ENCODE peak calls at places on chromosomes 7 and 10, in nine cellular contexts. One of them, this sample, is unnamed.

GRCh38 chr10:44249490-44249889 is 135.4 kb downstream of the CXCL12 start:
- DNase-seq in kidney glomerular epithelial cell: no peak
- DNase-seq in CD4-positive, alpha-beta memory T cell: no peak
- DNase-seq in heart right ventricle: no peak
- DNase-seq in activated CD8-positive, alpha-beta memory T cell treated with anti-CD3 and anti-CD28 coated beads for 4 hours: no peak
- DNase-seq in omental fat pad: no peak
- DNase-seq in NCI-H510A: no peak
- DNase-seq in esophagus squamous epithelium: no peak
- DNase-seq in retina: no peak
- DNase-seq in this sample: no peak

GRCh38 chr7:72447465-72448204 is 35.5 kb upstream of the CALN1 start:
- DNase-seq in kidney glomerular epithelial cell: no peak
- DNase-seq in CD4-positive, alpha-beta memory T cell: no peak
- DNase-seq in heart right ventricle: no peak
- DNase-seq in activated CD8-positive, alpha-beta memory T cell treated with anti-CD3 and anti-CD28 coated beads for 4 hours: no peak
- DNase-seq in omental fat pad: no peak
- DNase-seq in NCI-H510A: no peak
- DNase-seq in esophagus squamous epithelium: no peak
- DNase-seq in retina: no peak
- DNase-seq in this sample: peak

GRCh38 chr7:131948434-131949053 is 392.1 kb upstream of the PODXL start:
- DNase-seq in kidney glomerular epithelial cell: no peak
- DNase-seq in CD4-positive, alpha-beta memory T cell: no peak
- DNase-seq in heart right ventricle: no peak
- DNase-seq in activated CD8-positive, alpha-beta memory T cell treated with anti-CD3 and anti-CD28 coated beads for 4 hours: no peak
- DNase-seq in omental fat pad: no peak
- DNase-seq in NCI-H510A: no peak
- DNase-seq in esophagus squamous epithelium: no peak
- DNase-seq in retina: peak
- DNase-seq in this sample: peak

GRCh38 chr10:129466703-129467345 is at the start of gene MGMT:
- DNase-seq in kidney glomerular epithelial cell: peak
- DNase-seq in CD4-positive, alpha-beta memory T cell: peak
- DNase-seq in heart right ventricle: peak
- DNase-seq in activated CD8-positive, alpha-beta memory T cell treated with anti-CD3 and anti-CD28 coated beads for 4 hours: peak
- DNase-seq in omental fat pad: peak
- DNase-seq in NCI-H510A: no peak
- DNase-seq in esophagus squamous epithelium: peak
- DNase-seq in retina: peak
- DNase-seq in this sample: peak

GRCh38 chr10:115829501-115830215 is 443.3 kb downstream of the GFRA1 start:
- DNase-seq in kidney glomerular epithelial cell: peak
- DNase-seq in CD4-positive, alpha-beta memory T cell: no peak
- DNase-seq in heart right ventricle: no peak
- DNase-seq in activated CD8-positive, alpha-beta memory T cell treated with anti-CD3 and anti-CD28 coated beads for 4 hours: no peak
- DNase-seq in omental fat pad: no peak
- DNase-seq in NCI-H510A: no peak
- DNase-seq in esophagus squamous epithelium: no peak
- DNase-seq in retina: peak
- DNase-seq in this sample: no peak

GRCh38 chr10:93406367-93407145 is 75.6 kb downstream of the MYOF start:
- DNase-seq in kidney glomerular epithelial cell: no peak
- DNase-seq in CD4-positive, alpha-beta memory T cell: no peak
- DNase-seq in heart right ventricle: no peak
- DNase-seq in activated CD8-positive, alpha-beta memory T cell treated with anti-CD3 and anti-CD28 coated beads for 4 hours: no peak
- DNase-seq in omental fat pad: no peak
- DNase-seq in NCI-H510A: no peak
- DNase-seq in esophagus squamous epithelium: no peak
- DNase-seq in retina: no peak
- DNase-seq in this sample: no peak

GRCh38 chr7:33334349-33334748 is 205.0 kb downstream of the BBS9 start:
- DNase-seq in kidney glomerular epithelial cell: peak
- DNase-seq in CD4-positive, alpha-beta memory T cell: no peak
- DNase-seq in heart right ventricle: no peak
- DNase-seq in activated CD8-positive, alpha-beta memory T cell treated with anti-CD3 and anti-CD28 coated beads for 4 hours: no peak
- DNase-seq in omental fat pad: no peak
- DNase-seq in NCI-H510A: peak
- DNase-seq in esophagus squamous epithelium: no peak
- DNase-seq in retina: peak
- DNase-seq in this sample: no peak

GRCh38 chr7:55255501-55256445 is 109.4 kb upstream of the LANCL2 start:
- DNase-seq in kidney glomerular epithelial cell: peak
- DNase-seq in CD4-positive, alpha-beta memory T cell: peak
- DNase-seq in heart right ventricle: peak
- DNase-seq in activated CD8-positive, alpha-beta memory T cell treated with anti-CD3 and anti-CD28 coated beads for 4 hours: peak
- DNase-seq in omental fat pad: peak
- DNase-seq in NCI-H510A: peak
- DNase-seq in esophagus squamous epithelium: no peak
- DNase-seq in retina: peak
- DNase-seq in this sample: peak

GRCh38 chr10:130479906-130480305 is 343.7 kb downstream of the GLRX3 start:
- DNase-seq in kidney glomerular epithelial cell: no peak
- DNase-seq in CD4-positive, alpha-beta memory T cell: no peak
- DNase-seq in heart right ventricle: no peak
- DNase-seq in activated CD8-positive, alpha-beta memory T cell treated with anti-CD3 and anti-CD28 coated beads for 4 hours: no peak
- DNase-seq in omental fat pad: no peak
- DNase-seq in NCI-H510A: no peak
- DNase-seq in esophagus squamous epithelium: no peak
- DNase-seq in retina: peak
- DNase-seq in this sample: no peak

GRCh38 chr7:37698782-37699181 is 15.2 kb downstream of the GPR141 start:
- DNase-seq in kidney glomerular epithelial cell: no peak
- DNase-seq in CD4-positive, alpha-beta memory T cell: no peak
- DNase-seq in heart right ventricle: no peak
- DNase-seq in activated CD8-positive, alpha-beta memory T cell treated with anti-CD3 and anti-CD28 coated beads for 4 hours: no peak
- DNase-seq in omental fat pad: no peak
- DNase-seq in NCI-H510A: no peak
- DNase-seq in esophagus squamous epithelium: no peak
- DNase-seq in retina: no peak
- DNase-seq in this sample: no peak

GRCh38 chr10:82722273-82722672 is 847.3 kb downstream of the NRG3 start:
- DNase-seq in kidney glomerular epithelial cell: no peak
- DNase-seq in CD4-positive, alpha-beta memory T cell: no peak
- DNase-seq in heart right ventricle: no peak
- DNase-seq in activated CD8-positive, alpha-beta memory T cell treated with anti-CD3 and anti-CD28 coated beads for 4 hours: no peak
- DNase-seq in omental fat pad: no peak
- DNase-seq in NCI-H510A: no peak
- DNase-seq in esophagus squamous epithelium: no peak
- DNase-seq in retina: no peak
- DNase-seq in this sample: no peak

This sample was measured in posterior vena cava.